ENCODE peak calls at places on chromosomes 12 and 14, in four cellular contexts. Q is spleen, A is sigmoid colon, X is IMR-90. E is an unnamed sample.

GRCh38 chr12:14239935-14240872 is 125.3 kb upstream of the ATF7IP start:
- DNase-seq in A (no peak), Q (no peak), X (no peak), E (no peak)

GRCh38 chr14:105879867-105880561 is 353.6 kb downstream of the TMEM121 start:
- DNase-seq in Q (peak; percentile 72), A (peak; percentile 52), X (no peak), E (peak; percentile 46)

GRCh38 chr14:103711516-103712431 is 3.5 kb downstream of the XRCC3 start:
- DNase-seq in X (no peak), A (peak; percentile 84), Q (peak; percentile 92), E (peak; percentile 58)

GRCh38 chr12:98418357-98419075 is 96.9 kb upstream of the TMPO start:
- DNase-seq in Q (no peak), A (peak; percentile 89), X (peak; percentile 93), E (peak; percentile 57)

GRCh38 chr12:52004042-52004648 is 2.6 kb upstream of the TAMALIN start:
- DNase-seq in A (peak; percentile 82), X (peak; percentile 55), Q (no peak), E (peak; percentile 63)

GRCh38 chr14:102540310-102541028 is 30.9 kb upstream of the ANKRD9 start:
- DNase-seq in X (peak; percentile 4), Q (no peak), A (no peak), E (no peak)

GRCh38 chr14:105878554-105878953 is 352.2 kb downstream of the TMEM121 start:
- DNase-seq in Q (peak; percentile 38), X (no peak), A (peak; percentile 42), E (peak; percentile 5)

GRCh38 chr12:8018666-8019581 is 13.6 kb upstream of the FOXJ2 start:
- DNase-seq in Q (no peak), X (no peak), A (no peak), E (no peak)

GRCh38 chr14:55749201-55749812 is 169.3 kb downstream of the KTN1 start:
- DNase-seq in Q (no peak), A (no peak), X (peak; percentile 15), E (no peak)

GRCh38 chr14:60276347-60276746 is 27.3 kb downstream of the PPM1A start:
- DNase-seq in A (no peak), Q (no peak), X (no peak), E (no peak)

GRCh38 chr12:115013668-115014072 is 329.7 kb upstream of the TBX3 start:
- DNase-seq in X (no peak), A (no peak), Q (no peak), E (no peak)

GRCh38 chr12:104507672-104508071 is 50.9 kb downstream of the CHST11 start:
- DNase-seq in Q (no peak), A (no peak), X (no peak), E (no peak)

GRCh38 chr12:30908389-30909087 is 18.0 kb upstream of the TSPAN11 start:
- DNase-seq in X (peak; percentile 45), A (no peak), Q (no peak), E (no peak)

GRCh38 chr12:6978188-6978986 is 7.7 kb downstream of the EMG1 start:
- DNase-seq in Q (no peak), A (no peak), X (no peak), E (no peak)
- H3K36me3 ChIP-seq in Q (peaks cover 83% of the 10 kb centered on the region), A (peaks cover 94% of the 10 kb centered on the region), X (peaks cover 69% of the 10 kb centered on the region), E (no peaks in the 10 kb centered on the region)

DNA sequence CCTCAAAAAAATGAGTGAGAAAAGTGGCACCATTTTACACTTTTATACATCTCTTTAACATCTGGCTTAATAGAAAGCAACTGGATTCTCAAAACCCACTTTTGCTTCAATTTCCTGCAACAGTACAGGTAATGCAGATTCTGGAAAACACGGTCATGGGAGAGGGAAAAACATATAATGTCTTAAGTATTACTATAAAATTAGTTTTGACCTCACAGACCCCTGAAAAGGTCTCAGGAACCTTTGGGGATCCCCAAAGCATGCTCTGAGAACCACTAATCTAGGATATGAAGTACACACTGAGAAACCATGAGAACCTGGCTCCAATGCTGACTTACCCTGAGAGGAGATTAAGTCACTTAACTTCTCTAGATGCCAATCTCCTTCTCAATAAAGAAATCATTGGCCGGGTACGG is 64.7 kb downstream of the PPP2R5E start:
- DNase-seq in A (no peak), X (no peak), Q (no peak), E (no peak)
- H3K27ac ChIP-seq in A (no peak overlapping the region), X (no peak overlapping the region), Q (peak overlapping the region; percentile 32), E (no peak overlapping the region)

GRCh38 chr12:119720349-119720748 is 52.4 kb downstream of the PRKAB1 start:
- DNase-seq in Q (no peak), X (no peak), A (no peak), E (no peak)
- H3K36me3 ChIP-seq in Q (no peaks in the 10 kb centered on the region), X (peaks cover 2% of the 10 kb centered on the region), A (no peaks in the 10 kb centered on the region), E (no peaks in the 10 kb centered on the region)

DNA sequence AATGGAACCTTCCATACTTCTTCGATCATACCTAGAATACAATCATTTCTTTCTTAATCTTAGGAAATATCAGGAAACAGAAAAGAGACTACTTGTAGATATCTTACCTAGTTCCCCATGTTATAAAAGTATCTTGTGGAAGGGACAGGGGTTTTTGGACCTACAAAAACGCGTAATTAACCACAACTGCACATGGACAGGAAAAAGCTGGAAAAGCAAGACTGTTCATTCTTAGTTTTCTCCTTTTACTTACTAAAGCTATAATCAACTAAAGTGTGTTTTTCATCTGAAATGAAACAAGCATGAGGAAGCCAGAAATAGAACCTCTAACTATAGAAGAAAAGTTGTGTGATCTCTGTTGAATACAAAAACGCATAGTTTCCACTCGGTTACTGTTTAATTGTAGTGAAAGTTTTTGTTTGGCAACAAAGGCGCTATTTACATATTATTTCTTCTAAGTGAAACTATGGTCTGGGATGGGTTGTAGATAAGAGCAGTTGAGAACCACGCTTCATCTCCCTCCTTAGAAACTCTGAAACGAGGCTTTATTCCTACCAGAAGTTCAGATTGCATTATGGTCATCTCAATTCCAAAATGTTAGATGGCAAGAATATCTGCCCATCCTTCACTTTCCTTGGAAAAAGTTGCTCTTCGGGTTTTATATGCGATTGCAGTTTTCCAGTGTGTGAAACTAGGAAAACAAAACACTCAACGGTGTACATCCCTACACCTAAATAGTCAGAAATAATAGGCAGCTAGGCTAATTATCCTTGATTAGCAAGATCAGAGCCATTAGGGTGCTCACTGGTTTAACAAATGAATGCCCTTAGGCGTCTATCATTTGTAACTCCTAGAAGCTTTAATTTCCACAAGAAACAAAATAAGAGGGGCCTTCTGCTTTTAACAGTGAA is 1.1 kb downstream of the BCAT1 start:
- DNase-seq in A (no peak), X (no peak), Q (no peak), E (no peak)
- H3K27ac ChIP-seq in A (no peak overlapping the region), X (peak overlapping the region; percentile 97), Q (no peak overlapping the region), E (no peak overlapping the region)

DNA sequence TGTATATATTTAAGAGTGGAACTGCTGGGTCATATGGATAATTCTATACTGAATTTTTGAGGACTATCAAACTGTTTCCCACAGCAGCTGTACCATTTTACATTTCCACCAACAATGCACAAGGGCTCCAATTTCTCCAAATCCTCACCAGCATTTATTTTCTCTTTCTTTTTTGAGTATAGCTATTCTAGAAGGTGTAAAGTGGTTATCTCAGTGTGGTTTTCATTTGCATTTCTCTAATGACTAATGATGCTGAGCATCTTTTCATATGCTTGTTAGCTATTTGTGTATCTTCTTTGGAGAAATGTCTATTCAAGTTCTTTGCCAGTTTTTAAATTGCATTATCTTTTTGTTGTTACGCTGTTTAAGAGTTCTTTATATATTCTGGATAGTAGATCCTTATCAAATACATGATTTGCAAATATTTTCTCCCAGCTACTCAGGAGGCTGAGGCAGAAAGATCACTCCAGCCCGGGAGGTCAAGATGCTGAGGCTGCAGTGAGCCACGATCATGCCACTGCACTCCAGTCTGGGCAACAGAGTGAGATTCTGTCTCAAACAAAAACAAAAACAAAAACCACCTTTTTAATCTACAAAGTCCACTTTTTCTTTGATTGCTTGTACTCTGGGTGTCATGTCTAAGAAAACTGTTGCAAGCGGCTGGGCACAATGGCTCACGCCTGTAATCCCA is 32.8 kb downstream of the GTF2A1 start:
- DNase-seq in Q (no peak), A (no peak), X (no peak), E (no peak)
- H3K36me3 ChIP-seq in Q (peaks cover 15% of the 10 kb centered on the region), A (peaks cover 61% of the 10 kb centered on the region), X (peaks cover 3% of the 10 kb centered on the region), E (no peaks in the 10 kb centered on the region)

DNA sequence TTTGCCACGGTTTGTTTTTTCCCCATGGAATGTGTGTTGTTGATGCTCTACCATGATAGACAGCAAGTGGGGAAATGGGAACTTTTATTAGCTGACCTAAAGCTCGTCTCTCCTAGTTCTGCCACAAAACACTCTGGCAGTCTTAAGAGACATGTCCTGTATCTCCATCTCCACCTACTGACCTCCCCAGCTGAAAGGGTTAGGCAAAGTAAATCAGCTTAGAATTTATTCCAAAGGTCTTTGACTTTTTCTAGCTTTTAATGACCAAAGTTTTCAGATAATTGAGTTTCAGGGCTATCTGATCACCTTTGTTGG is 9.4 kb upstream of the ADIPOR2 start:
- DNase-seq in X (no peak), A (no peak), Q (no peak), E (no peak)
- H3K27ac ChIP-seq in X (no peak overlapping the region), A (peak overlapping the region; percentile 59), Q (no peak overlapping the region), E (no peak overlapping the region)

GRCh38 chr12:66881401-66881800 is 202.5 kb upstream of the GRIP1 start:
- DNase-seq in X (no peak), Q (no peak), A (no peak), E (no peak)

GRCh38 chr12:66877886-66878285 is 199.0 kb upstream of the GRIP1 start:
- DNase-seq in Q (no peak), A (no peak), X (no peak), E (no peak)

GRCh38 chr12:66885115-66885875 is 206.4 kb upstream of the GRIP1 start:
- DNase-seq in X (no peak), A (no peak), Q (no peak), E (no peak)

GRCh38 chr12:66879392-66879791 is 200.5 kb upstream of the GRIP1 start:
- DNase-seq in X (no peak), Q (no peak), A (no peak), E (no peak)

GRCh38 chr12:66883545-66883944 is 204.7 kb upstream of the GRIP1 start:
- DNase-seq in X (no peak), A (no peak), Q (no peak), E (no peak)
- H3K36me3 ChIP-seq in X (no peaks in the 10 kb centered on the region), A (no peaks in the 10 kb centered on the region), Q (no peaks in the 10 kb centered on the region), E (no peaks in the 10 kb centered on the region)

E was measured in adrenal gland.